ENCODE peak calls at places on chromosomes 16 and 17, in seven cellular contexts. Y, I, W, X, F, U and L are unnamed samples.
A peak's percentile ranks its signal among the peaks of the same experiment; 100 is the strongest.

GRCh38 chr16:49484454-49484853 is 110.8 kb downstream of the C16orf78 start:
- DNase-seq in F (no peak), U (peak; percentile 84), Y (no peak), I (no peak), W (no peak), X (no peak), L (peak; percentile 5)

GRCh38 chr17:40110026-40110425 is 9.6 kb upstream of the NR1D1 start:
- DNase-seq in Y (no peak), I (no peak), X (no peak), U (no peak), F (no peak), W (no peak), L (no peak)

GRCh38 chr17:58832514-58832913 is 76.9 kb downstream of the PPM1E start:
- DNase-seq in X (no peak), U (no peak), Y (no peak), F (no peak), I (no peak), W (no peak), L (no peak)

GRCh38 chr17:39755550-39756375 is 18.0 kb downstream of the GRB7 start:
- DNase-seq in U (no peak), W (peak; percentile 53), I (no peak), X (no peak), Y (no peak), F (no peak), L (no peak)

GRCh38 chr16:31528726-31529397 is 1.2 kb downstream of the AHSP start:
- DNase-seq in W (no peak), I (no peak), U (no peak), F (no peak), Y (no peak), X (no peak), L (no peak)

GRCh38 chr16:23858496-23859062 is 22.8 kb downstream of the PRKCB start:
- DNase-seq in Y (no peak), F (no peak), I (no peak), U (no peak), X (no peak), W (no peak), L (no peak)

GRCh38 chr17:31147507-31148202 is 52.9 kb downstream of the NF1 start:
- DNase-seq in X (no peak), W (no peak), U (no peak), F (no peak), Y (no peak), I (no peak), L (no peak)

GRCh38 chr16:66470556-66470955 is 43.5 kb downstream of the BEAN1 start:
- DNase-seq in Y (no peak), X (no peak), W (no peak), F (no peak), I (no peak), U (no peak), L (no peak)

GRCh38 chr16:17072104-17072503 is 398.7 kb downstream of the XYLT1 start:
- DNase-seq in Y (no peak), X (no peak), U (no peak), F (no peak), I (no peak), W (no peak), L (no peak)

GRCh38 chr17:77145635-77146632 is 5.2 kb downstream of the SEC14L1 start:
- DNase-seq in F (peak; percentile 86), U (peak; percentile 71), W (no peak), I (peak; percentile 78), Y (no peak), X (no peak), L (no peak)

GRCh38 chr16:78122774-78123315 is 23.4 kb downstream of the WWOX start:
- DNase-seq in Y (peak; percentile 11), W (no peak), X (peak; percentile 70), F (peak; percentile 57), U (no peak), I (peak; percentile 49), L (peak; percentile 58)

GRCh38 chr16:397736-398332 is 835 bp downstream of the NME4 start:
- DNase-seq in Y (no peak), I (peak; percentile 59), W (no peak), X (no peak), F (no peak), U (no peak), L (no peak)

GRCh38 chr16:53915452-53916160 is 211.7 kb downstream of the FTO start:
- DNase-seq in I (no peak), X (no peak), F (no peak), U (no peak), Y (no peak), W (no peak), L (no peak)

GRCh38 chr17:38890410-38890746 is 20.5 kb downstream of the LASP1 start:
- DNase-seq in U (no peak), F (no peak), I (no peak), X (no peak), Y (no peak), W (no peak), L (no peak)

GRCh38 chr16:89170346-89171215 is 967 bp upstream of the CDH15 start:
- DNase-seq in X (peak; percentile 54), F (no peak), I (peak; percentile 47), U (peak; percentile 64), W (no peak), Y (no peak), L (peak; percentile 31)

GRCh38 chr17:17362531-17362930 is 59.4 kb downstream of the NT5M start:
- DNase-seq in W (no peak), Y (no peak), I (no peak), U (peak; percentile 44), F (no peak), X (no peak), L (no peak)

GRCh38 chr17:46756861-46757260 is 61.6 kb downstream of the WNT3 start:
- DNase-seq in F (no peak), X (no peak), U (no peak), W (no peak), Y (no peak), I (no peak), L (no peak)

GRCh38 chr17:49209061-49209571 is 1.3 kb downstream of the GNGT2 start:
- DNase-seq in U (peak; percentile 13), W (no peak), Y (no peak), I (no peak), F (no peak), X (no peak), L (peak; percentile 32)

GRCh38 chr17:17124341-17124740 is 81.8 kb downstream of the PLD6 start:
- DNase-seq in F (no peak), Y (no peak), W (no peak), X (no peak), I (no peak), U (no peak), L (no peak)

GRCh38 chr17:53626286-53626685 is 196.4 kb upstream of the KIF2B start:
- DNase-seq in Y (peak; percentile 21), X (no peak), U (no peak), I (peak; percentile 24), W (no peak), F (peak; percentile 86), L (peak; percentile 16)

GRCh38 chr17:38566666-38567031 is 39.1 kb downstream of the SRCIN1 start:
- DNase-seq in W (no peak), F (no peak), U (no peak), Y (no peak), I (no peak), X (no peak), L (no peak)

GRCh38 chr17:48612854-48613691 is 2.0 kb downstream of the HOXB8 start:
- DNase-seq in Y (no peak), W (peak; percentile 28), U (no peak), I (peak; percentile 78), F (no peak), X (peak; percentile 22), L (no peak)

GRCh38 chr17:57666946-57667345 is 78.2 kb downstream of the CCDC182 start:
- DNase-seq in U (no peak), X (no peak), I (no peak), W (no peak), F (no peak), Y (no peak), L (no peak)

GRCh38 chr16:87549627-87550509 is 52.4 kb upstream of the JPH3 start:
- DNase-seq in U (no peak), X (no peak), I (no peak), W (no peak), F (no peak), Y (no peak), L (no peak)

GRCh38 chr17:58303981-58304734 is 23.4 kb upstream of the MPO start:
- DNase-seq in I (peak; percentile 60), U (no peak), Y (no peak), X (peak; percentile 61), F (no peak), W (peak; percentile 54), L (peak; percentile 28)